ENCODE peak calls at places on chromosomes 3 and 15, in four cellular contexts. I, Z, R and C are unnamed samples. For H3K4me1, the result is how much of the 10 kb centered on the place peaks cover.

GRCh38 chr15:100220058-100220728 is 121.6 kb downstream of the ADAMTS17 start:
- DNase-seq in Z (no peak), R (no peak), I (no peak), C (no peak)

GRCh38 chr3:156477306-156477705 is 77.6 kb downstream of the SSR3 start:
- DNase-seq in Z (no peak), I (no peak), R (no peak), C (no peak)

GRCh38 chr3:126517291-126517951 is at the start of gene UROC1:
- DNase-seq in R (no peak), Z (peak), I (no peak), C (no peak)

GRCh38 chr15:83653639-83654378 is at the start of gene ADAMTSL3:
- DNase-seq in I (peak), R (peak), Z (peak), C (peak)

GRCh38 chr15:74884428-74885223 is 5.2 kb upstream of the MPI start:
- DNase-seq in R (no peak), I (no peak), Z (no peak), C (no peak)

GRCh38 chr3:154886437-154886836 is 193.7 kb upstream of the MME start:
- DNase-seq in R (no peak), I (no peak), Z (no peak), C (peak)

GRCh38 chr3:50275160-50275995 is 3.5 kb upstream of the LSMEM2 start:
- DNase-seq in Z (no peak), R (no peak), I (no peak), C (no peak)

GRCh38 chr15:71237456-71238188 is 122.4 kb downstream of the THSD4 start:
- DNase-seq in I (no peak), Z (peak), R (peak), C (peak)

GRCh38 chr3:190446492-190447301 is 3.0 kb downstream of the TMEM207 start:
- DNase-seq in Z (no peak), I (no peak), R (no peak), C (peak)

GRCh38 chr15:58731756-58732535 is 17.6 kb downstream of the ADAM10 start:
- DNase-seq in Z (no peak), I (no peak), R (no peak), C (no peak)

GRCh38 chr15:48331796-48332641 is 790 bp downstream of the DUT start:
- DNase-seq in I (peak), R (peak), Z (peak), C (peak)

GRCh38 chr3:9809615-9810356 is at the start of gene TTLL3:
- DNase-seq in I (peak), R (peak), Z (peak), C (peak)

GRCh38 chr3:10980216-10980799 is 12.2 kb upstream of the SLC6A1 start:
- DNase-seq in R (no peak), I (no peak), Z (no peak), C (no peak)

GRCh38 chr3:7388026-7388425 is 527.1 kb downstream of the GRM7 start:
- DNase-seq in Z (no peak), I (no peak), R (no peak), C (no peak)

GRCh38 chr3:102163039-102163817 is 271.6 kb upstream of the ZPLD1 start:
- DNase-seq in Z (no peak), R (no peak), I (peak), C (peak)

GRCh38 chr15:33086500-33087141 is 107.9 kb downstream of the FMN1 start:
- DNase-seq in Z (no peak), I (no peak), R (no peak), C (peak)

GRCh38 chr3:145448436-145448835 is 712.5 kb downstream of the PLOD2 start:
- DNase-seq in I (no peak), Z (no peak), R (no peak), C (no peak)

GRCh38 chr3:121566773-121567172 is 976 bp upstream of the ARGFX start:
- DNase-seq in R (no peak), I (no peak), Z (no peak), C (no peak)

GRCh38 chr15:65553691-65554090 is 23.4 kb downstream of the HACD3 start:
- DNase-seq in R (no peak), I (no peak), Z (no peak), C (no peak)

GRCh38 chr3:128550471-128551126 is 57.6 kb upstream of the GATA2 start:
- DNase-seq in Z (no peak), I (no peak), R (no peak), C (no peak)

GRCh38 chr3:171526869-171527268 is 66.7 kb upstream of the TNIK start:
- DNase-seq in I (no peak), R (no peak), Z (no peak), C (no peak)

DNA sequence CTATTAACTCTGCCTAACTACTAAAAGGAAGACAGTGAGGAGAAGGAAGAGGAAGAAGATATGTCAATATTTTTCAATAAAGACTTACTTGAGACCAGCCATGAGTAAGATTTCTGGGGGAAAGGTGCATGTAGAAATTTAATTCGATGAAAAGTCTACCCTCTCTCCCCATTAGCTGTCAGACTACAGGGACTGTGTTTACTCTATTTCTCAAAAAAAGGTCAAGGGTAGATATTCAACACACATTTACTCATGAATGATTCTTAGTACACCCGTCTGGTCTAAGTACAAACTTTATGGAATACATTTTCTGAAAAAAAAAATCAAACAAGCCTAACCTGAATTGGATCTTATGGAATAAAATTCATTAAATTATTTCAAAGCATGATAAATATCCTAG is 6.8 kb downstream of the TSPAN3 start:
- DNase-seq in Z (no peak), R (no peak), I (no peak), C (no peak)
- H3K4me1 ChIP-seq in Z (half or more), R (under half), I (under half), C (half or more)

GRCh38 chr3:31213869-31214486 is 318.7 kb upstream of the STT3B start:
- DNase-seq in Z (no peak), I (no peak), R (no peak), C (no peak)

GRCh38 chr3:31204026-31204795 is 309.8 kb upstream of the GADL1 start:
- DNase-seq in R (no peak), I (no peak), Z (no peak), C (no peak)

DNA sequence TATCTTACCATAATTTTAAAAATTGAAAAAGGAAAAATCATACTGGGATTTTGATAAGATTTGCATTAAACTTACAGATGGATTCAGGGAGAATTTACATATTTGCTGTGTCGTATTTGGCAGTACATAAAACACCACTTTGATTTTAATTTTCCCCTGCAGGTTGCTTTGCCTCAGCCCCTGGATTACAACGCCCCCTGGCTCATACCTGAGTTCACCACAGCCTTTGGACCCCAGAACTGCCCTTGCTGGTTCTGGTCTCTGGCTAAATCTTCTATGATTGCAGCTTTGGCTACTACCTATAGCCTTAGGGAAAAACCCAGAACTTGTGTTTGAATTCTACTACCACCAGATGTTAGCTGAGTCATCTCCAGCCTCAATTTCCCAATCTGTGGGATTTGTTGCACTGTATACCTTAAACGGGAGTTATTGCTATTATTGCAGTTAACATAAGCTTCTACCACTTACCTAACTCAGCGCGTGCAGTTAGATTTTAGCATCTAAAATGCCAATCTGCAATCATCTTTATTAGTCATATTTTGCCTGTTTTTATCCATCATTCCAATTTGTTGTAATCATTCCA is 315.7 kb upstream of the GADL1 start:
- DNase-seq in R (no peak), Z (no peak), I (no peak), C (no peak)
- TF ChIP-seq CTCF in R (no peak), Z (peak), I (no peak), C (peak)

DNA sequence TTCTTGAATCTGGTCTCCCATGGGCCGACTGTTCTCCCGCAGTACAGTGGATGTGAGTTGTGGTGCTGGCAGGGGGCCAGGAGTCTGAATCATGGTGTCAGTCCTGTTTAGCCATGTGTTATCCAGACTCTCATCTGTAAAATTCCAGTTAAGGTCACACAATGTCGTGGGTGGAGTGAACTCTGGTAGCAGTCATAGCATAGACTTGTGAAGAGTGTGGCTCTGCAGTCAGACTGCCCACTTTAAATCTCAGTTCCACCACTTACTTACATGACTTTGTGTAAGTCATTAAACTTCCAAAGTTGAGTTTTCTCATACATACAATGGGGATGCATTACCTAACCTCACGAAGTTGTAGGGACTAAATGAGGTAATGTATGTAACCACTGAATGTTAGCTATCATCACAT is 93.7 kb downstream of the PCCB start:
- DNase-seq in R (peak), Z (no peak), I (peak), C (peak)
- H3K4me3 ChIP-seq in R (no peak), Z (no peak), I (no peak), C (no peak)

DNA sequence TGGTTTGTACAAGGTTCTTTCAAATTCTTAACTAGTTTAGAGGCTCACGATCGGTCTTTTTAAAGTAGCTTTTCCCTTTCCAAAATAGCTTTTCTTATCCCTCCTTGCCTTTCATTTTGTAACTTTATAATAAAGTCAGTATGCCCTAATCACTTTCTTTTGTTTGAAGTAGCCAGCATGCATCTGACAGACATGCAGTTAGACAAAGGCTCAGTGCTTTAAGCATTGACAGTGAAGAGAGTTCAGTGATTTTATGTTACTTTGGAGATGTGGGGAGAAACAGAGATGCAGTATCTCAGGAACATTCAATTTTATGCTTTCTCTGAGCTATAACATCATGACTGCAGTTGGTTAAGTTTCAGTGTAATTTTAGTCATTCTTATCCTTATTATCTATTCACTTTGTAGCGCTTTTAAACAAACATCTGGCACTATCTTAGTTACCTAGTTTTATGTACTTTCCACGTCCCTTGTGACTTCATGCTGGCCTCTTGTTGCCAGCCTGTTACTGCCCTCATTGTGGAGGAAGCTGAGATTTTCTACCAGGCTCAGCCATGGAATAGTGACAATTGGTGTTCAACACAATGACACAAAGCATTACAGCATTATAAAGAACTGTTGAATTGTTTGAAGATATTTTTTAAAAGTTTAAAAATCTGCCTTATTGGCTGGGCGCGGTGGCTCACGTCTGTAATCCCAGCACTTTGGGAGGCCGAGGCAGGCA is 90.3 kb downstream of the AKAP13 start:
- DNase-seq in Z (no peak), I (no peak), R (no peak), C (no peak)
- H3K4me1 ChIP-seq in Z (under half), I (under half), R (under half), C (under half)

DNA sequence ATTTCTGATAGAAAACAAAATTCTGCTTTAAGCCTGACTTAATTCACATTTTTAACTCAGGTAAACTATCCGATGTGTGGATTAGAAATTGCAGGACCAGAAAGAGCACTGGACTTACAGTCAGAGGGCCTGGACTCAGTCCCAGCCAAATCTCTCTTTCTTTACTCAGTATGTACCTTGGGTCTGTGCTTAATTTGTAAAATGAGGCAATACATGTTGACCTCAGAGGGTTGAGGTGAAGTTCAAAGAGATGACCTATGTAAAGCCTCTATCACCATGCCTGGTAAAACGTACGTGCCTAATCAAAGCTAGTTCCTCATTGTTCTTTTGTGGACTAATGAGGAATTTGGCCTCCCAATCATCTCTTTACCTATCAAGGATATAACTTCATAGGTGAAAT is 1.9 kb upstream of the BCL2A1 start:
- DNase-seq in Z (no peak), R (no peak), I (no peak), C (no peak)
- TF ChIP-seq CTCF in Z (no peak), R (no peak), I (no peak), C (no peak)